ENCODE peak calls at places on chromosomes 7 and 10, in five cellular contexts. One of them, this sample, is unnamed.
A peak's percentile ranks its signal among the peaks of the same experiment; 100 is the strongest.

GRCh38 chr7:107180378-107180777 is 11.6 kb downstream of the HBP1 start:
- DNase-seq in neural crest cell: no peak
- DNase-seq in NCI-H748 treated with DMSO at 0.1 percent for 48 hours: no peak
- DNase-seq in AG10803: peak; percentile 50
- DNase-seq in choroid plexus epithelial cell: peak; percentile 92
- DNase-seq in this sample: peak; percentile 91

GRCh38 chr7:56447864-56448693 is 331.9 kb upstream of the NUPR2 start:
- DNase-seq in NCI-H748 treated with DMSO at 0.1 percent for 48 hours: peak; percentile 52
- DNase-seq in neural crest cell: no peak
- DNase-seq in choroid plexus epithelial cell: no peak
- DNase-seq in AG10803: no peak
- DNase-seq in this sample: no peak

GRCh38 chr7:101625076-101625914 is 3.8 kb downstream of the MYL10 start:
- DNase-seq in AG10803: no peak
- DNase-seq in neural crest cell: no peak
- DNase-seq in choroid plexus epithelial cell: peak; percentile 27
- DNase-seq in NCI-H748 treated with DMSO at 0.1 percent for 48 hours: no peak
- DNase-seq in this sample: no peak

GRCh38 chr10:12934777-12935176 is 66.7 kb downstream of the CCDC3 start:
- DNase-seq in AG10803: peak; percentile 12
- DNase-seq in NCI-H748 treated with DMSO at 0.1 percent for 48 hours: no peak
- DNase-seq in choroid plexus epithelial cell: peak; percentile 74
- DNase-seq in neural crest cell: no peak
- DNase-seq in this sample: peak; percentile 45

GRCh38 chr10:112528235-112528634 is 81.2 kb downstream of the VTI1A start:
- DNase-seq in NCI-H748 treated with DMSO at 0.1 percent for 48 hours: no peak
- DNase-seq in AG10803: no peak
- DNase-seq in choroid plexus epithelial cell: no peak
- DNase-seq in neural crest cell: no peak
- DNase-seq in this sample: no peak

GRCh38 chr7:13476881-13477444 is 512.5 kb downstream of the ETV1 start:
- DNase-seq in NCI-H748 treated with DMSO at 0.1 percent for 48 hours: no peak
- DNase-seq in neural crest cell: no peak
- DNase-seq in AG10803: no peak
- DNase-seq in choroid plexus epithelial cell: peak; percentile 38
- DNase-seq in this sample: no peak

GRCh38 chr7:101725911-101726310 is 91.5 kb upstream of the CUX1 start:
- DNase-seq in NCI-H748 treated with DMSO at 0.1 percent for 48 hours: no peak
- DNase-seq in choroid plexus epithelial cell: no peak
- DNase-seq in AG10803: no peak
- DNase-seq in neural crest cell: no peak
- DNase-seq in this sample: no peak

GRCh38 chr10:96092999-96093767 is 36.9 kb upstream of the ZNF518A start:
- DNase-seq in NCI-H748 treated with DMSO at 0.1 percent for 48 hours: no peak
- DNase-seq in choroid plexus epithelial cell: no peak
- DNase-seq in AG10803: no peak
- DNase-seq in neural crest cell: no peak
- DNase-seq in this sample: no peak

GRCh38 chr7:114857605-114858004 is 64.3 kb upstream of the MDFIC start:
- DNase-seq in choroid plexus epithelial cell: peak; percentile 19
- DNase-seq in AG10803: no peak
- DNase-seq in neural crest cell: no peak
- DNase-seq in NCI-H748 treated with DMSO at 0.1 percent for 48 hours: no peak
- DNase-seq in this sample: no peak

GRCh38 chr7:105473163-105473562 is 48.9 kb downstream of the PUS7 start:
- DNase-seq in choroid plexus epithelial cell: peak; percentile 95
- DNase-seq in AG10803: peak; percentile 93
- DNase-seq in neural crest cell: no peak
- DNase-seq in NCI-H748 treated with DMSO at 0.1 percent for 48 hours: no peak
- DNase-seq in this sample: peak; percentile 86

GRCh38 chr7:80135306-80136104 is 874 bp downstream of the GNAI1 start:
- DNase-seq in choroid plexus epithelial cell: peak; percentile 43
- DNase-seq in neural crest cell: no peak
- DNase-seq in NCI-H748 treated with DMSO at 0.1 percent for 48 hours: peak; percentile 46
- DNase-seq in AG10803: peak; percentile 26
- DNase-seq in this sample: peak; percentile 43

GRCh38 chr7:142409471-142409870 is 151.6 kb upstream of the PRSS58 start:
- DNase-seq in choroid plexus epithelial cell: no peak
- DNase-seq in neural crest cell: no peak
- DNase-seq in NCI-H748 treated with DMSO at 0.1 percent for 48 hours: no peak
- DNase-seq in AG10803: no peak
- DNase-seq in this sample: no peak

GRCh38 chr10:16316733-16317132 is 120.1 kb upstream of the PTER start:
- DNase-seq in neural crest cell: no peak
- DNase-seq in AG10803: no peak
- DNase-seq in NCI-H748 treated with DMSO at 0.1 percent for 48 hours: no peak
- DNase-seq in choroid plexus epithelial cell: no peak
- DNase-seq in this sample: no peak